ENCODE peak calls at places on chromosome 9, in five cellular contexts. L is mesendoderm, Z is GM23338, R is fibroblast of lung, E is adrenal gland. I is an unnamed sample.

GRCh38 chr9:71648453-71648852 is 119.9 kb downstream of the CEMIP2 start:
- DNase-seq in R (no peak), L (no peak), Z (no peak), E (no peak), I (no peak)

GRCh38 chr9:110850401-110851135 is 182.0 kb downstream of the MUSK start:
- DNase-seq in Z (no peak), L (no peak), R (no peak), E (no peak), I (no peak)

GRCh38 chr9:137269231-137269772 is 8.2 kb upstream of the TOR4A start:
- DNase-seq in R (peak; percentile 77), Z (no peak), L (no peak), E (peak; percentile 61), I (peak; percentile 76)

GRCh38 chr9:21670374-21670773 is 132.1 kb upstream of the MTAP start:
- DNase-seq in L (no peak), R (no peak), E (no peak), Z (no peak), I (no peak)

GRCh38 chr9:34253460-34253837 is 74.6 kb downstream of the UBAP1 start:
- DNase-seq in Z (no peak), L (no peak), E (peak; percentile 62), R (peak; percentile 70), I (no peak)

GRCh38 chr9:117734523-117735314 is 30.5 kb downstream of the TLR4 start:
- DNase-seq in E (no peak), Z (no peak), R (no peak), L (no peak), I (no peak)

GRCh38 chr9:38182321-38182720 is 113.3 kb upstream of the SHB start:
- DNase-seq in E (no peak), L (no peak), R (no peak), Z (no peak), I (no peak)

GRCh38 chr9:137745541-137745991 is 126.8 kb downstream of the EHMT1 start:
- DNase-seq in L (peak; percentile 87), E (no peak), Z (no peak), R (no peak), I (peak; percentile 93)

GRCh38 chr9:87643111-87643650 is 82.7 kb upstream of the CTSL start:
- DNase-seq in E (no peak), R (no peak), L (no peak), Z (no peak), I (no peak)

GRCh38 chr9:126611188-126611587 is 2.5 kb upstream of the LMX1B start:
- DNase-seq in L (no peak), R (no peak), E (no peak), Z (no peak), I (no peak)

GRCh38 chr9:126612813-126613641 is 701 bp upstream of the LMX1B start:
- DNase-seq in L (no peak), R (no peak), E (no peak), Z (peak; percentile 62), I (no peak)

GRCh38 chr9:126612329-126612812 is 1.4 kb upstream of the LMX1B start:
- DNase-seq in E (no peak), L (no peak), R (no peak), Z (no peak), I (no peak)

GRCh38 chr9:126613656-126614055 is at the start of gene LMX1B:
- DNase-seq in L (peak; percentile 79), E (no peak), R (peak; percentile 56), Z (peak; percentile 89), I (no peak)

DNA sequence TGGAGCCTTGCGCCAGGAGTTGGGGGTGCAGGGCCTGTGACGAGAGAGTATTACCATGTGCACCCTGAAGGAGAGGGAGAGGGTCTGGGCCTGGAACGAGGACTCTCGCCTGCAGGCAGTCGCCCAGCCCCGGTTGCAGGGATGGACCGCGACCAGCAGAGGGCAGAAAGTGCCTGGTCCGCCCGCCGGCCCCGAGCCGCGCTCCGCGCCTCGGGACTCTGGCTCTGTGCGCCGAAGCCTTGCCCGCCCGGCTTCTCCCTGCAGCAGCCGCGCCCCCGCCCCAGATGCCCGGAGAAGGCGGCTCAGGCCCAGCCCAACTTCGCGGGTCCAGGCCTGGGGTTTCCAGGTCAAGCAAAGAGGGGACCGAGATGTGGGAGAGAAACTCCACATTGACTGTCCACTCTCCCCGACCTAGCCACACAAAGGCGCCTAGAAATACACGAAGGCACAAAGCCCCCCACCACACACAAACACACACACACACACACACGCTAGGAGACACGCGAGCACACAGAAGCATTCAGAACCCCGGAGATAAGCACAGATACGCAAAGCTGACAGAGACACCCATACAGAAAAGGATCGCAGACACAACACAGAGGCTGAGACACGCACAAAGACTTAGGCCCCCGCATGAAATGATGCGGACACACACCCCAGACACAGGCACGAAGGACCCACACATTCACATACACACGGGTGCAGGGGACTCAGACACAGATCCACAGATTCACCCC is 2.0 kb upstream of the LMX1B start:
- DNase-seq in Z (peak; percentile 90), E (peak; percentile 76), L (peak; percentile 83), R (peak; percentile 54), I (peak; percentile 93)
- H3K4me3 ChIP-seq in Z (peak overlapping the region; percentile 58), E (no peak overlapping the region), L (no peak overlapping the region), R (no peak overlapping the region), I (peak overlapping the region; percentile 5)

GRCh38 chr9:114385412-114386181 is 2.2 kb downstream of the AKNA start:
- DNase-seq in L (peak; percentile 80), Z (no peak), E (peak; percentile 83), R (peak; percentile 88), I (peak; percentile 96)
- H3K27ac ChIP-seq in L (no peak overlapping the region), Z (no peak overlapping the region), E (peak overlapping the region; percentile 73), R (peak overlapping the region; percentile 72), I (peak overlapping the region; percentile 96)

GRCh38 chr9:115134941-115135340 is 17.0 kb upstream of the TNC start:
- DNase-seq in R (peak; percentile 52), L (no peak), Z (no peak), E (no peak), I (no peak)
- H3K4me3 ChIP-seq in R (no peak overlapping the region), L (no peak overlapping the region), Z (no peak overlapping the region), E (no peak overlapping the region), I (no peak overlapping the region)

GRCh38 chr9:96140401-96141180 is 161.4 kb downstream of the HSD17B3 start:
- DNase-seq in L (peak; percentile 84), R (peak; percentile 81), E (no peak), Z (peak; percentile 47), I (no peak)
- H3K27ac ChIP-seq in L (no peak overlapping the region), R (no peak overlapping the region), E (no peak overlapping the region), Z (no peak overlapping the region), I (no peak overlapping the region)

GRCh38 chr9:91954841-91955471 is 4.9 kb upstream of the ROR2 start:
- DNase-seq in E (peak; percentile 82), Z (peak; percentile 93), L (peak; percentile 83), R (peak; percentile 82), I (no peak)
- H3K4me3 ChIP-seq in E (no peak overlapping the region), Z (no peak overlapping the region), L (no peak overlapping the region), R (peak overlapping the region; percentile 32), I (no peak overlapping the region)

DNA sequence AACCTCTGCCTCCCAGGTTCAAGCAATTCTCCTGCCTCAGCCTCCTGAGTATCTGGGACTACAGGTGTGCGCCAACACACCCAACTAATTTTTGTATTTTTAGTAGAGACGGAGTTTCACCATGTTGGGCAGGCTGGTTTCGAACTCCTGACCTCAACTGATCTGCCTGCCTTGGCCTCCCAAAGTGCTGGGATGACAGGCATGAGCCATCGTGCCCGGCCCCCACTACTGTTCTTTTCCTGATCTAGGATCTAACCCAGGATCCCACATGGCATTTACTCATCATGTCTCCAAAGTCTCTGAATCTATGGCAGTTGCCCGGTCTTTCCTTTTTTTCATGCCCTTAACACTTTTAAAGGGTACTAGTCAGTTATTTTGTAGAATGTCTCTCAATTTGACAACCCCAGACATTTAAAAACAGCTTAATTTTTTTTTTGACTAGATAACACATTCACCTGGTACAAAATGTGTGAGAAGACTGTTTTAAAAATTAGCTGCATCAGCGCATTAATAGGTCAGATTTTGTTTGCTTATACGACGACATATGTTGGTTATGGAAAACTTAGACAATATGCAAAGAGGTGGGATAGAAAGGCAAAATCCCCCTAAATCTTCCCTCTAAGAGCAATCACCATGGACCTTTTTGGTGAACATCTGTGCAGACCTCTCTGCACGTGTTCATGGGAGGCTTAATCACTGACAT is 46.5 kb downstream of the STOM start:
- DNase-seq in E (no peak), L (no peak), R (no peak), Z (no peak), I (no peak)
- H3K27ac ChIP-seq in E (no peak overlapping the region), L (no peak overlapping the region), R (no peak overlapping the region), Z (no peak overlapping the region), I (peak overlapping the region; percentile 84)

I was measured in spleen.